ENCODE peak calls at places on chromosomes 7 and 10, in five cellular contexts. K is right atrium auricular region, M is neural progenitor cell, Q is esophagus muscularis mucosa, F is lower lobe of right lung. R is an unnamed sample. For H3K4me1, the result is how much of the 10 kb centered on the place peaks cover.

GRCh38 chr10:78904196-78904595 is 164.6 kb upstream of the ZMIZ1 start:
- DNase-seq in Q (no peak), M (no peak), K (peak), F (no peak), R (no peak)

GRCh38 chr7:4774804-4775280 is 581 bp upstream of the AP5Z1 start:
- DNase-seq in M (no peak), F (no peak), Q (no peak), K (no peak), R (no peak)

GRCh38 chr7:145263886-145264285 is 428.0 kb upstream of the TPK1 start:
- DNase-seq in K (no peak), M (no peak), F (no peak), Q (no peak), R (no peak)

GRCh38 chr10:103637855-103638561 is 144.5 kb downstream of the NEURL1 start:
- DNase-seq in Q (no peak), K (peak), F (no peak), M (peak), R (no peak)

GRCh38 chr10:110494532-110494931 is 3.2 kb upstream of the DUSP5 start:
- DNase-seq in F (no peak), K (no peak), Q (no peak), M (no peak), R (no peak)

GRCh38 chr10:42734537-42734936 is 48.1 kb upstream of the BMS1 start:
- DNase-seq in F (no peak), K (no peak), M (no peak), Q (peak), R (no peak)

GRCh38 chr10:9253121-9253520 is 1198.6 kb downstream of the GATA3 start:
- DNase-seq in K (no peak), F (no peak), M (no peak), Q (no peak), R (no peak)

GRCh38 chr10:1552881-1553595 is 184.3 kb downstream of the ADARB2 start:
- DNase-seq in F (peak), Q (no peak), M (no peak), K (no peak), R (no peak)

GRCh38 chr7:143492799-143493568 is 15.3 kb downstream of the TAS2R41 start:
- DNase-seq in M (no peak), F (no peak), K (no peak), Q (no peak), R (no peak)

GRCh38 chr7:12607134-12607533 is 36.6 kb downstream of the SCIN start:
- DNase-seq in F (no peak), K (no peak), Q (no peak), M (no peak), R (no peak)

GRCh38 chr7:4882169-4882741 is 1.3 kb downstream of the RADIL start:
- DNase-seq in K (peak), M (peak), Q (peak), F (peak), R (peak)

GRCh38 chr10:113454341-113455061 is 98.4 kb upstream of the HABP2 start:
- DNase-seq in M (peak), K (peak), F (peak), Q (peak), R (peak)

GRCh38 chr7:148650232-148650858 is 48.4 kb upstream of the CUL1 start:
- DNase-seq in M (no peak), K (no peak), Q (no peak), F (no peak), R (no peak)

GRCh38 chr10:33056828-33057227 is 98.8 kb upstream of the ITGB1 start:
- DNase-seq in Q (peak), F (no peak), K (no peak), M (no peak), R (no peak)

GRCh38 chr7:117324940-117325339 is 2.1 kb upstream of the WNT2 start:
- DNase-seq in M (peak), F (no peak), K (no peak), Q (no peak), R (no peak)

GRCh38 chr7:22452142-22452763 is 47.7 kb downstream of the STEAP1B start:
- DNase-seq in F (peak), K (no peak), M (peak), Q (no peak), R (peak)

GRCh38 chr10:79483948-79484347 is 28.4 kb upstream of the EIF5AL1 start:
- DNase-seq in K (no peak), M (no peak), Q (no peak), F (no peak), R (no peak)

GRCh38 chr7:64881461-64882287 is 21.4 kb upstream of the ZNF273 start:
- DNase-seq in Q (peak), F (no peak), M (no peak), K (peak), R (no peak)

GRCh38 chr7:151252961-151253691 is 4.6 kb upstream of the SMARCD3 start:
- DNase-seq in M (peak), F (no peak), Q (no peak), K (no peak), R (no peak)

GRCh38 chr7:151254316-151254715 is 5.8 kb upstream of the SMARCD3 start:
- DNase-seq in K (no peak), Q (no peak), F (peak), M (no peak), R (no peak)

GRCh38 chr7:151251328-151251925 is 2.9 kb upstream of the SMARCD3 start:
- DNase-seq in Q (no peak), F (peak), M (no peak), K (no peak), R (peak)

GRCh38 chr7:151250181-151251095 is 1.9 kb upstream of the SMARCD3 start:
- DNase-seq in K (no peak), Q (no peak), M (no peak), F (no peak), R (no peak)

DNA sequence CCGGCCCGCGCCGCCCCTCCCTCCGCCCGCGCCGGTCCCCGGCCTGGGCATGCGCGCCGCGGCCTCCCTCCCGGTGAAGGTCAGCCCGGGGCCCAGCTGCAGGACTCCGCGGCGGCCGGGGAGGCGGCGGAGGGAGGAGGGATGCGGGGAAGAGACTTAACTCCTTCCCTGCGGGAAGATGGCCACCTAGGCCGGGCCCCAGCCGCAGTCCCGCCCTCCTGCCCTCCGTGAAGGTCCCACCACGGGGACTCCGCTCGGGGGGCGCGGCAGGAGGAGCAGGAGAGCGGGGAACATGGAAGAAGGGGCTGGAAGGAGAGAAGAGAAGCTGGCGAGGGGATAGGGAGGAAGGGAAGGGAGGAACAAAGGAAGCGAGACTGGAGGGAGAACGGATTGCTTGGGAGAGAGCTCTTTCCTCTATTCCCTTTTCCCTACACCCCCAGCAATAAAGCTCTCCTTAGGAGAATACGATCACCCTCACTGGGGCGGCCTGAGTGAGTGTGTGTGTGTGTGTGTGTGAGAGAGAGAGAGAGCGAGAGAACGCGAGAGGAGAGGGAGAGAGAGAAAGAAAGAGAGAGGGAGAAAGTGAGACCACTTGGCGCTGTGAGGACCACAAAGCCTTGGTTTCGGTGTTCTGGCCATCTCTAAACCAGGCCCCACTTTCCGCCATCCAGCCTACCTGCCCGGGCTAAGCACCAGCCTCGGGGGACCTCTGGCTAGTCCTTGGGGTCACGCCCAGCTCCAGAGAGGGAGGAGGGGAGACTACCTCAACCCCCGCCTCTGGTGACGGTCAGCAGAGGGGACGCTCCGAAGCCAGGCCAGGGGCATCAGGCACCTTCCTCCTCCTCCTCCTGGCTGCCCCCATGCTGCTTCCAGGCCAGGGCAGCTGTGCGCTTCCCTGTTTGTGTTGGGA is 3.7 kb upstream of the SMARCD3 start:
- DNase-seq in M (peak), Q (no peak), F (peak), K (no peak), R (peak)
- H3K4me1 ChIP-seq in M (under half), Q (half or more), F (under half), K (half or more), R (under half)

DNA sequence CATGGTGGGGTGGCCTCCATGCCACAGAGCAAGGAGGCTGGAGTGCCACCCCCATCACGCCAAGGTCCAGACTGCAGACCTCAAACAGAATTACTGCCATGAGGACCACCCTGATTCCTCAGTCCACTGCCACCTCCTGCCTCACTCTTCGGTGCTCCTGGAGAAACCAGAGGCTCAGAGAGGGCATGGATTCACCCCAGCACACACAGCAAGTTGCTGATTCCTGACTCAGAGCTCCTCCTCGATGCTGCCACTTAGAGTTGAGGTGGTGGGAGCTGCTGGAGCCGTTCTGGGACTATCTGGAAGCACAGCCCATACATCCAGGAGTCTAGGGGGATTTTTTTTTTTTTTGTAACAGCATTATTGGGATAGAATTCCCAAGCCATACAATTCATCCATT is 22.0 kb upstream of the MYL10 start:
- DNase-seq in F (no peak), M (no peak), Q (no peak), K (no peak), R (no peak)
- H3K4me3 ChIP-seq in F (no peak), M (no peak), Q (no peak), K (no peak), R (no peak)

DNA sequence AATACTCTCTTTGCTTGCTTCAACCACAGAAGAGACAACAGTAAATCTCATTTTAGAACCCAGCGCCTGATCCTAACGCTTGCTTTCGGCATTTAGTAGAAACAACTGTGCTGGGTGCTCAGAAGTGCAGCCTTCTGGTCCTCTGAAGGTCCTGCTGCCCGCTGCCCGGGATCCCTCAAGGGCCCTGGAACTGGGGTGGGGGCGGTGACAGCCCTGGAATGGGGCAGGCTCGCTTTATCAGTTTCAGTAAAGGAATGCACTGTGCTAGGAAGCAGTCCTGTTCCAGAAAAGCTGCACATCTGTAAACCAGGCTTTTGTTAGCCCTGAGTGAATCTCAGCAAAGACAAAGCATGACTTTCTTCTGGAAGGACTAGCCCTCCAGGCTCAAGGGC is 254.6 kb downstream of the TNS3 start:
- DNase-seq in F (no peak), M (no peak), K (no peak), Q (no peak), R (no peak)
- H3K4me1 ChIP-seq in F (under half), M (under half), K (half or more), Q (under half), R (under half)

DNA sequence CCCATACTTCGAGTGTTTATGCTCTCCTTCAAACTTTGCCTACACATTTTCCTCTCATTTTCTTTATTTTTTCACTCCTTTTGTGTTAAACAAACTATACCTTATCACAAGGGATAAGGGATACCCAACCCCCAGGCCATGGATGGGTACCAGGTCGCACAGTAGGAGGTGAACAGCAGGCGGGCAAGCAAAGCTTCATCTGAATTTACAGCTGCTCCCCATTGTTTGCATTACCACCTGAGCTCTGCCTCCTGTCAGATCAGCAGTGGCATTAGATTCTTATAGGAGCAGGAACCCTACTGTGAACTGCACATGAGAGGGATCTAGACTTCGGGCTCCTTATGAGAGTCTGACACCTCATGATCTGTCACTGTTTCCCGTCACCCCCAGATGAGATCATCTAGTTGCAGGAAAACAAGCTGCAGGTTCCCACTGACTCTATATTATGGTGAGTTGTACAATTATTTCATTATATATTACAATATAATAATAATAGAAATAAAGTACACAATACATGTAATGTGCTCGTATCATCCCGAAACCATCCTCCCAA is 28.5 kb downstream of the ZC3HC1 start:
- DNase-seq in K (no peak), Q (no peak), M (no peak), F (no peak), R (no peak)
- H3K4me3 ChIP-seq in K (no peak), Q (no peak), M (no peak), F (no peak), R (no peak)